ENCODE peak calls at places on chromosome 4, in nine cellular contexts. W is activated CD4-positive, alpha-beta T cell treated with anti-CD3 and anti-CD28 coated beads, Interleukin-2, amount 50 U/mL, for 1 hour; B is NCI-H1092 treated with DMSO at 0.1 percent for 48 hours; I is ACHN; V is T-helper 1 cell; H is thyroid gland; P is KG1; T is WERI-Rb-1; X is activated T-cell treated with anti-CD3 and anti-CD28 coated beads, Interleukin-2, amount 50 U/mL, for 4 hours. A is an unnamed sample.
A peak's percentile ranks its signal among the peaks of the same experiment; 100 is the strongest.

GRCh38 chr4:184959309-184959708 is 59.0 kb upstream of the HELT start:
- DNase-seq in X (no peak), T (no peak), V (no peak), W (no peak), P (no peak), H (no peak), I (no peak), B (no peak), A (no peak)

GRCh38 chr4:122052714-122053113 is 99.4 kb upstream of the BLTP1 start:
- DNase-seq in H (no peak), V (no peak), T (no peak), X (no peak), W (no peak), P (no peak), I (no peak), B (no peak), A (no peak)

GRCh38 chr4:107348188-107348872 is 312.2 kb upstream of the DKK2 start:
- DNase-seq in H (no peak), B (no peak), T (no peak), I (no peak), P (no peak), X (no peak), W (no peak), V (no peak), A (no peak)

GRCh38 chr4:176291748-176292147 is 22.7 kb upstream of the ASB5 start:
- DNase-seq in I (no peak), B (no peak), W (no peak), X (no peak), P (no peak), H (no peak), T (no peak), V (no peak), A (no peak)

GRCh38 chr4:139481465-139481864 is 27.5 kb downstream of the RAB33B start:
- DNase-seq in H (no peak), T (no peak), X (no peak), I (no peak), B (no peak), V (no peak), P (no peak), W (no peak), A (no peak)

GRCh38 chr4:81504685-81505598 is 33.2 kb upstream of the RASGEF1B start:
- DNase-seq in W (peak; percentile 65), H (peak; percentile 32), P (peak; percentile 82), X (peak; percentile 56), V (peak; percentile 63), I (no peak), B (no peak), T (peak; percentile 44), A (peak; percentile 71)

GRCh38 chr4:128661529-128661928 is 148.0 kb upstream of the JADE1 start:
- DNase-seq in V (no peak), X (no peak), I (no peak), T (no peak), W (no peak), P (no peak), B (no peak), H (no peak), A (no peak)

GRCh38 chr4:81650871-81651270 is 179.2 kb upstream of the RASGEF1B start:
- DNase-seq in T (no peak), P (no peak), X (no peak), W (no peak), H (no peak), I (no peak), V (no peak), B (peak; percentile 90), A (no peak)

GRCh38 chr4:185591679-185592141 is 56.4 kb upstream of the PDLIM3 start:
- DNase-seq in B (no peak), T (no peak), I (no peak), P (no peak), H (no peak), W (no peak), X (no peak), V (no peak), A (no peak)

GRCh38 chr4:38151870-38152269 is 191.7 kb downstream of the PTTG2 start:
- DNase-seq in B (no peak), H (no peak), V (no peak), X (no peak), P (no peak), T (no peak), I (no peak), W (no peak), A (no peak)

A was measured in natural killer cell treated with Interleukin-12 subunit alpha and Interleukin-12 subunit beta and Interleukin-15 and Interleukin-18, amount 100 ng/mL, for 72 hours.